ENCODE peak calls at places on chromosome 1, in six cellular contexts. Y, I, E, F, K and R are unnamed samples.
A peak's percentile ranks its signal among the peaks of the same experiment; 100 is the strongest.

GRCh38 chr1:201538618-201539551 is at the start of gene NAV1:
- DNase-seq in K (peak; percentile 83), I (peak; percentile 29), Y (no peak), F (peak; percentile 90), E (peak; percentile 29), R (peak; percentile 88)

GRCh38 chr1:26530898-26531598 is 1.5 kb downstream of the RPS6KA1 start:
- DNase-seq in Y (peak; percentile 57), K (no peak), F (peak; percentile 29), E (peak; percentile 71), I (peak; percentile 19), R (peak; percentile 94)

GRCh38 chr1:71324671-71325297 is 243.9 kb upstream of the ZRANB2 start:
- DNase-seq in F (no peak), I (no peak), E (no peak), K (no peak), Y (no peak), R (no peak)

GRCh38 chr1:154931940-154932487 is 4.5 kb downstream of the PMVK start:
- DNase-seq in F (no peak), I (peak; percentile 14), E (peak; percentile 90), K (no peak), Y (no peak), R (peak; percentile 88)

GRCh38 chr1:244054924-244055263 is 3.8 kb downstream of the ZBTB18 start:
- DNase-seq in K (no peak), E (no peak), Y (no peak), I (no peak), F (no peak), R (no peak)

GRCh38 chr1:182952677-182953444 is at the start of gene SHCBP1L:
- DNase-seq in E (no peak), K (no peak), I (no peak), Y (no peak), F (no peak), R (no peak)

GRCh38 chr1:115545096-115545720 is 96.6 kb upstream of the VANGL1 start:
- DNase-seq in I (no peak), F (no peak), E (peak; percentile 4), Y (no peak), K (no peak), R (no peak)

GRCh38 chr1:18110968-18111367 is 3.4 kb downstream of the IGSF21 start:
- DNase-seq in Y (no peak), E (no peak), K (no peak), F (no peak), I (no peak), R (no peak)

GRCh38 chr1:112058815-112059450 is 69.5 kb upstream of the KCND3 start:
- DNase-seq in F (no peak), E (no peak), I (no peak), Y (no peak), K (peak; percentile 17), R (no peak)

GRCh38 chr1:30331415-30332065 is 391.8 kb downstream of the MATN1 start:
- DNase-seq in E (no peak), I (no peak), F (no peak), K (no peak), Y (no peak), R (no peak)

GRCh38 chr1:60503216-60503615 is 429.6 kb upstream of the C1orf87 start:
- DNase-seq in K (no peak), I (no peak), E (no peak), F (no peak), Y (no peak), R (no peak)

GRCh38 chr1:193589597-193590040 is 403.2 kb upstream of the B3GALT2 start:
- DNase-seq in I (no peak), K (no peak), F (no peak), E (no peak), Y (no peak), R (no peak)

GRCh38 chr1:89896105-89896942 is 75.5 kb downstream of the LRRC8D start:
- DNase-seq in K (no peak), E (no peak), Y (no peak), I (no peak), F (no peak), R (no peak)

GRCh38 chr1:159669338-159669737 is 45.1 kb downstream of the CRP start:
- DNase-seq in K (no peak), F (no peak), I (no peak), Y (no peak), E (peak; percentile 43), R (no peak)

GRCh38 chr1:201468501-201468843 is 516 bp downstream of the PHLDA3 start:
- DNase-seq in E (peak; percentile 53), K (no peak), I (no peak), F (peak; percentile 32), Y (no peak), R (no peak)

GRCh38 chr1:238196516-238196915 is 305.8 kb upstream of the ZP4 start:
- DNase-seq in F (no peak), I (no peak), Y (no peak), E (no peak), K (no peak), R (no peak)

GRCh38 chr1:174258148-174258550 is 98.8 kb downstream of the RABGAP1L start:
- DNase-seq in K (peak; percentile 56), E (peak; percentile 76), Y (peak; percentile 80), F (peak; percentile 38), I (peak; percentile 47), R (peak; percentile 18)

GRCh38 chr1:1895456-1896333 is 4.8 kb upstream of the GNB1 start:
- DNase-seq in Y (peak; percentile 68), E (no peak), K (no peak), F (no peak), I (no peak), R (no peak)

GRCh38 chr1:101959456-101959855 is 37.3 kb downstream of the OLFM3 start:
- DNase-seq in K (no peak), Y (no peak), F (no peak), I (no peak), E (no peak), R (no peak)

GRCh38 chr1:119327066-119327435 is 41.5 kb upstream of the HAO2 start:
- DNase-seq in K (no peak), Y (no peak), I (no peak), F (no peak), E (no peak), R (no peak)

GRCh38 chr1:18279713-18280074 is 172.1 kb downstream of the IGSF21 start:
- DNase-seq in Y (no peak), F (no peak), E (no peak), I (no peak), K (no peak), R (no peak)

GRCh38 chr1:8822383-8823294 is 5.2 kb upstream of the RERE start:
- DNase-seq in I (peak; percentile 75), E (peak; percentile 32), Y (no peak), K (no peak), F (peak; percentile 97), R (peak; percentile 88)

GRCh38 chr1:242147096-242147976 is 148.4 kb upstream of the MAP1LC3C start:
- DNase-seq in Y (no peak), K (no peak), F (peak; percentile 48), I (no peak), E (peak; percentile 96), R (peak; percentile 57)

GRCh38 chr1:116982319-116983004 is 19.1 kb upstream of the CD101 start:
- DNase-seq in F (no peak), E (peak; percentile 54), I (no peak), K (no peak), Y (no peak), R (no peak)

GRCh38 chr1:32239335-32239734 is 7.7 kb upstream of the FAM167B start:
- DNase-seq in K (no peak), Y (peak; percentile 40), I (no peak), F (no peak), E (no peak), R (no peak)

GRCh38 chr1:152630596-152630995 is 7.7 kb upstream of the LCE3A start:
- DNase-seq in E (peak; percentile 12), Y (no peak), F (no peak), K (no peak), I (no peak), R (peak; percentile 1)

GRCh38 chr1:116203192-116203723 is 92.1 kb downstream of the MAB21L3 start:
- DNase-seq in K (no peak), Y (no peak), E (peak; percentile 42), F (no peak), I (no peak), R (no peak)

GRCh38 chr1:62384276-62385005 is 52.4 kb upstream of the USP1 start:
- DNase-seq in Y (no peak), E (peak; percentile 34), F (peak; percentile 95), K (no peak), I (no peak), R (peak; percentile 96)